ENCODE peak calls at places on chromosome 11, in eight cellular contexts. I, N, K, L, V, U, A and Q are unnamed samples.

GRCh38 chr11:60921259-60921658 is 3.0 kb upstream of the TMEM132A start:
- DNase-seq in I (no peak), N (no peak), K (no peak), L (no peak), V (no peak), U (no peak), A (no peak), Q (no peak)

GRCh38 chr11:7600205-7600775 is 73.0 kb downstream of the CYB5R2 start:
- DNase-seq in I (no peak), N (no peak), K (no peak), L (peak; percentile 97), V (no peak), U (peak; percentile 28), A (peak; percentile 51), Q (peak; percentile 99)

GRCh38 chr11:80495116-80495515 is 1054.3 kb upstream of the TENM4 start:
- DNase-seq in I (no peak), N (no peak), K (no peak), L (no peak), V (no peak), U (no peak), A (no peak), Q (peak; percentile 51)

GRCh38 chr11:47234669-47235075 is 13.9 kb downstream of the ACP2 start:
- DNase-seq in I (no peak), N (no peak), K (no peak), L (peak; percentile 59), V (no peak), U (no peak), A (peak; percentile 90), Q (no peak)

GRCh38 chr11:59173080-59173963 is 1.4 kb downstream of the DTX4 start:
- DNase-seq in I (peak; percentile 86), N (peak; percentile 22), K (peak; percentile 38), L (peak; percentile 51), V (no peak), U (no peak), A (peak; percentile 18), Q (peak; percentile 40)

GRCh38 chr11:64409707-64410395 is 50.9 kb downstream of the RPS6KA4 start:
- DNase-seq in I (peak; percentile 34), N (no peak), K (peak; percentile 87), L (peak; percentile 63), V (no peak), U (no peak), A (peak; percentile 35), Q (no peak)

GRCh38 chr11:2921261-2921660 is 8.0 kb downstream of the PHLDA2 start:
- DNase-seq in I (no peak), N (no peak), K (no peak), L (no peak), V (no peak), U (no peak), A (no peak), Q (no peak)

GRCh38 chr11:123578778-123579481 is 75.5 kb downstream of the SCN3B start:
- DNase-seq in I (no peak), N (no peak), K (no peak), L (no peak), V (no peak), U (no peak), A (no peak), Q (no peak)

GRCh38 chr11:124143034-124143433 is 27.8 kb downstream of the VWA5A start:
- DNase-seq in I (no peak), N (no peak), K (no peak), L (no peak), V (no peak), U (no peak), A (no peak), Q (no peak)

GRCh38 chr11:61148016-61148640 is 13.1 kb downstream of the VPS37C start:
- DNase-seq in I (peak; percentile 33), N (no peak), K (no peak), L (peak; percentile 50), V (no peak), U (no peak), A (peak; percentile 79), Q (no peak)

GRCh38 chr11:126105748-126106080 is 43.0 kb upstream of the CDON start:
- DNase-seq in I (peak; percentile 61), N (no peak), K (no peak), L (no peak), V (no peak), U (no peak), A (no peak), Q (no peak)

GRCh38 chr11:9733212-9733611 is 69.3 kb downstream of the SWAP70 start:
- DNase-seq in I (no peak), N (no peak), K (no peak), L (no peak), V (no peak), U (no peak), A (no peak), Q (no peak)

GRCh38 chr11:131910491-131911387 is 540.3 kb downstream of the NTM start:
- DNase-seq in I (peak; percentile 59), N (no peak), K (no peak), L (peak; percentile 56), V (no peak), U (no peak), A (no peak), Q (peak; percentile 31)

GRCh38 chr11:12678092-12678491 is 3.9 kb downstream of the TEAD1 start:
- DNase-seq in I (no peak), N (no peak), K (no peak), L (no peak), V (no peak), U (no peak), A (no peak), Q (no peak)

GRCh38 chr11:12674936-12675696 is 895 bp downstream of the TEAD1 start:
- DNase-seq in I (no peak), N (peak; percentile 41), K (peak; percentile 57), L (peak; percentile 52), V (peak; percentile 34), U (peak; percentile 23), A (peak; percentile 48), Q (no peak)

GRCh38 chr11:12674571-12674935 is 332 bp downstream of the TEAD1 start:
- DNase-seq in I (no peak), N (no peak), K (no peak), L (no peak), V (peak; percentile 36), U (no peak), A (no peak), Q (no peak)

GRCh38 chr11:12677131-12677530 is 2.9 kb downstream of the TEAD1 start:
- DNase-seq in I (no peak), N (no peak), K (no peak), L (peak; percentile 48), V (no peak), U (no peak), A (no peak), Q (no peak)

DNA sequence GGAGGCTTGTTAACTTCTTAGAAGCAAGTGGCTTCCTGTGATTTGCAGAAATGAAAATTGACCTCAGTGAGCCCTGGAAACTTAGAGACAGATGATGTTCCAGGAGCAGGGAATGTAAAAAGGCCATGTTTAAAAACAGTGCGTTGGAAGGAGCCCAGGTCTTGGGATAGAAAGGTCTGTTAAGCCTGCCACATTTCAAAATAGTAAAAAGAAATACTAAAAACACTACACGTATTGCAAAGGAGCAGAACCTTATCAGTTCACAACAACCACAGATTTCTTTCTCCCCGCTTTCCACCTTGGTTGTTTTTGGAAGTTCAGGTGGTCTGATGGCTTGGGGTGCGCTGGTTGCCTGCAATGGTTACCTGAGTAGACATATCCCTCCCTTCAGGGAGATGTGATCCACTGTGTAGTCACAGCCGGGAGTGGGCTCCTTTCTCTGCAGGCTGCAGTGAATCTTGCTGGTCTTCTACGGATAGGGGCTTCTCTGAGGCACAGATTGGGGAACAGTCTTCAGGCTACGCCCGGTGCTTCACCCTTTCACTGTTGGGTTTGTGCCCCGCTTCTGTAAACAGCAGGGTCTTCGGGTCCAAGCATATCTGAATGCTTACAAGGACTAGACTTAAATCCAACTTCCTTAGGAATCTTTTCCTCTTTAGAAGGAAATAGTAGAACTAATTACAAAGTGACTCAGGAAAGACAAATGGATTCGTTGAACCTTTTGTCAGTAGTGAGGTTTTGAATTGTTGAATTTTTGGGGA is 1.9 kb downstream of the TEAD1 start:
- DNase-seq in I (no peak), N (no peak), K (peak; percentile 56), L (peak; percentile 64), V (peak; percentile 27), U (no peak), A (no peak), Q (no peak)
- H3K27ac ChIP-seq in I (peak overlapping the region; percentile 61), N (peak overlapping the region; percentile 95), K (peak overlapping the region; percentile 96), L (peak overlapping the region; percentile 100), V (peak overlapping the region; percentile 34), U (peak overlapping the region; percentile 96), A (no peak overlapping the region), Q (peak overlapping the region; percentile 52)

GRCh38 chr11:40125054-40125453 is 1334.4 kb downstream of the LRRC4C start:
- DNase-seq in I (no peak), N (no peak), K (no peak), L (no peak), V (no peak), U (no peak), A (no peak), Q (no peak)

GRCh38 chr11:40132881-40133280 is 1326.6 kb downstream of the LRRC4C start:
- DNase-seq in I (no peak), N (no peak), K (no peak), L (no peak), V (no peak), U (no peak), A (no peak), Q (no peak)

GRCh38 chr11:40133526-40133925 is 1325.9 kb downstream of the LRRC4C start:
- DNase-seq in I (no peak), N (no peak), K (no peak), L (no peak), V (no peak), U (no peak), A (no peak), Q (no peak)

GRCh38 chr11:40130427-40130826 is 1329.0 kb downstream of the LRRC4C start:
- DNase-seq in I (no peak), N (no peak), K (no peak), L (no peak), V (no peak), U (no peak), A (no peak), Q (no peak)

GRCh38 chr11:40129276-40129675 is 1330.2 kb downstream of the LRRC4C start:
- DNase-seq in I (no peak), N (no peak), K (no peak), L (peak; percentile 1), V (no peak), U (no peak), A (no peak), Q (no peak)
- TF ChIP-seq CTCF in I (no peak), N (no peak), K (no peak), L (no peak), V (peak; percentile 36), U (peak; percentile 40), A (peak; percentile 28), Q (no peak)

DNA sequence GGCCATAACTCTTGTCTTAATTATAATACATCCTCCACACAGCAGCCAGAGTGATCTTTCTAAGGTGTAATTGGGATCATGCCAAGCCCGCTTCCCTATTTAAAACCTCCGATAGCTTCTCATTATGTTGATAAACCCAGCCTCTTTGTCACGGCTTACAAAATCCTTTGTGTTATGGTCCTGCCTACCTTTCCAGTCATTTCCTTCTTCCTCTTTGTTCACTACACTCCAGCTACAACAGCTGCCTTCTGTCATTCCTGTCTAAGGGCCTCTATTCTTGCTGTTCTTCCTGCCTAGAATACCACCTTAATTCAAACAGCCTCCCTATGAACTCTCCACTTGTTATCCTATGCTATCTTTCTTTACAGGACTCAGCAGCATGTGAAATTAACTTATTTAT is 70.6 kb upstream of the CAPRIN1 start:
- DNase-seq in I (no peak), N (no peak), K (no peak), L (peak; percentile 45), V (no peak), U (no peak), A (no peak), Q (no peak)
- H3K4me1 ChIP-seq in I (no peaks in the 10 kb centered on the region), N (no peaks in the 10 kb centered on the region), K (no peaks in the 10 kb centered on the region), L (no peaks in the 10 kb centered on the region), V (no peaks in the 10 kb centered on the region), U (no peaks in the 10 kb centered on the region), A (no peaks in the 10 kb centered on the region), Q (no peaks in the 10 kb centered on the region)

GRCh38 chr11:26847977-26848376 is 126.1 kb upstream of the SLC5A12 start:
- DNase-seq in I (no peak), N (no peak), K (no peak), L (no peak), V (no peak), U (no peak), A (no peak), Q (no peak)
- H3K27ac ChIP-seq in I (no peak overlapping the region), N (peak overlapping the region; percentile 68), K (peak overlapping the region; percentile 66), L (no peak overlapping the region), V (no peak overlapping the region), U (peak overlapping the region; percentile 85), A (no peak overlapping the region), Q (no peak overlapping the region)